ENCODE peak calls at places on chromosomes 4 and X, in five cellular contexts. One of them, this sample, is unnamed.

GRCh38 chr4:76055005-76055404 is 19.1 kb upstream of the CXCL11 start:
- DNase-seq in T-helper 17 cell: no peak
- DNase-seq in naive thymus-derived CD4-positive, alpha-beta T cell: no peak
- DNase-seq in foreskin keratinocyte: no peak
- DNase-seq in iris pigment epithelial cell: no peak
- DNase-seq in this sample: no peak

GRCh38 chr4:140150886-140151699 is 2.9 kb downstream of the MAML3 start:
- DNase-seq in naive thymus-derived CD4-positive, alpha-beta T cell: peak; percentile 82
- DNase-seq in iris pigment epithelial cell: peak; percentile 98
- DNase-seq in T-helper 17 cell: peak; percentile 42
- DNase-seq in foreskin keratinocyte: peak; percentile 63
- DNase-seq in this sample: peak; percentile 62

GRCh38 chr4:150135134-150135773 is 57.0 kb downstream of the DCLK2 start:
- DNase-seq in T-helper 17 cell: no peak
- DNase-seq in foreskin keratinocyte: no peak
- DNase-seq in naive thymus-derived CD4-positive, alpha-beta T cell: no peak
- DNase-seq in iris pigment epithelial cell: peak; percentile 49
- DNase-seq in this sample: no peak

GRCh38 chrX:112642349-112642748 is 37.4 kb downstream of the LHFPL1 start:
- DNase-seq in T-helper 17 cell: no peak
- DNase-seq in iris pigment epithelial cell: peak; percentile 60
- DNase-seq in naive thymus-derived CD4-positive, alpha-beta T cell: peak; percentile 31
- DNase-seq in foreskin keratinocyte: no peak
- DNase-seq in this sample: no peak

GRCh38 chr4:1566838-1567518 is 117.1 kb downstream of the FAM53A start:
- DNase-seq in T-helper 17 cell: no peak
- DNase-seq in naive thymus-derived CD4-positive, alpha-beta T cell: no peak
- DNase-seq in iris pigment epithelial cell: no peak
- DNase-seq in foreskin keratinocyte: no peak
- DNase-seq in this sample: no peak

GRCh38 chrX:12390301-12390700 is 252.0 kb downstream of the FRMPD4 start:
- DNase-seq in foreskin keratinocyte: no peak
- DNase-seq in naive thymus-derived CD4-positive, alpha-beta T cell: no peak
- DNase-seq in iris pigment epithelial cell: peak; percentile 17
- DNase-seq in T-helper 17 cell: no peak
- DNase-seq in this sample: no peak

GRCh38 chrX:39969099-39969825 is 128.5 kb downstream of the BCOR start:
- DNase-seq in foreskin keratinocyte: no peak
- DNase-seq in T-helper 17 cell: no peak
- DNase-seq in iris pigment epithelial cell: peak; percentile 6
- DNase-seq in naive thymus-derived CD4-positive, alpha-beta T cell: peak; percentile 38
- DNase-seq in this sample: no peak

GRCh38 chrX:54066841-54067240 is 22.6 kb upstream of the PHF8 start:
- DNase-seq in T-helper 17 cell: no peak
- DNase-seq in foreskin keratinocyte: no peak
- DNase-seq in naive thymus-derived CD4-positive, alpha-beta T cell: no peak
- DNase-seq in iris pigment epithelial cell: peak; percentile 48
- DNase-seq in this sample: no peak

GRCh38 chr4:35963383-35963782 is 280.9 kb downstream of the ARAP2 start:
- DNase-seq in iris pigment epithelial cell: no peak
- DNase-seq in T-helper 17 cell: no peak
- DNase-seq in foreskin keratinocyte: no peak
- DNase-seq in naive thymus-derived CD4-positive, alpha-beta T cell: no peak
- DNase-seq in this sample: no peak

GRCh38 chr4:6134612-6135220 is 65.6 kb downstream of the JAKMIP1 start:
- DNase-seq in iris pigment epithelial cell: peak; percentile 3
- DNase-seq in naive thymus-derived CD4-positive, alpha-beta T cell: no peak
- DNase-seq in foreskin keratinocyte: no peak
- DNase-seq in T-helper 17 cell: peak; percentile 64
- DNase-seq in this sample: peak; percentile 34

GRCh38 chrX:131791608-131792355 is 231.3 kb upstream of the STK26 start:
- DNase-seq in T-helper 17 cell: no peak
- DNase-seq in foreskin keratinocyte: no peak
- DNase-seq in iris pigment epithelial cell: peak; percentile 25
- DNase-seq in naive thymus-derived CD4-positive, alpha-beta T cell: no peak
- DNase-seq in this sample: no peak

GRCh38 chr4:99811850-99812249 is 4.8 kb upstream of the DAPP1 start:
- DNase-seq in T-helper 17 cell: peak; percentile 42
- DNase-seq in iris pigment epithelial cell: peak; percentile 36
- DNase-seq in foreskin keratinocyte: no peak
- DNase-seq in naive thymus-derived CD4-positive, alpha-beta T cell: peak; percentile 54
- DNase-seq in this sample: no peak

GRCh38 chr4:56874166-56874565 is 33.5 kb upstream of the REST start:
- DNase-seq in foreskin keratinocyte: peak; percentile 17
- DNase-seq in iris pigment epithelial cell: no peak
- DNase-seq in naive thymus-derived CD4-positive, alpha-beta T cell: no peak
- DNase-seq in T-helper 17 cell: no peak
- DNase-seq in this sample: no peak

GRCh38 chr4:33080262-33080661 is 2360.1 kb downstream of the PCDH7 start:
- DNase-seq in T-helper 17 cell: no peak
- DNase-seq in foreskin keratinocyte: no peak
- DNase-seq in iris pigment epithelial cell: no peak
- DNase-seq in naive thymus-derived CD4-positive, alpha-beta T cell: no peak
- DNase-seq in this sample: no peak

GRCh38 chrX:1391707-1392375 is at the start of gene SLC25A6:
- DNase-seq in T-helper 17 cell: peak; percentile 100
- DNase-seq in naive thymus-derived CD4-positive, alpha-beta T cell: peak; percentile 100
- DNase-seq in foreskin keratinocyte: peak; percentile 86
- DNase-seq in iris pigment epithelial cell: peak; percentile 97
- DNase-seq in this sample: peak; percentile 97

GRCh38 chr4:13984996-13985780 is 357.7 kb upstream of the BOD1L1 start:
- DNase-seq in naive thymus-derived CD4-positive, alpha-beta T cell: no peak
- DNase-seq in T-helper 17 cell: no peak
- DNase-seq in iris pigment epithelial cell: peak; percentile 92
- DNase-seq in foreskin keratinocyte: no peak
- DNase-seq in this sample: no peak

GRCh38 chrX:54721424-54721823 is 76.6 kb downstream of the ITIH6 start:
- DNase-seq in naive thymus-derived CD4-positive, alpha-beta T cell: no peak
- DNase-seq in foreskin keratinocyte: peak; percentile 41
- DNase-seq in iris pigment epithelial cell: no peak
- DNase-seq in T-helper 17 cell: no peak
- DNase-seq in this sample: no peak

GRCh38 chr4:76354517-76355473 is 48.3 kb downstream of the STBD1 start:
- DNase-seq in naive thymus-derived CD4-positive, alpha-beta T cell: peak; percentile 14
- DNase-seq in iris pigment epithelial cell: no peak
- DNase-seq in T-helper 17 cell: no peak
- DNase-seq in foreskin keratinocyte: no peak
- DNase-seq in this sample: no peak

GRCh38 chrX:70470850-70471289 is 26.2 kb downstream of the DLG3 start:
- DNase-seq in naive thymus-derived CD4-positive, alpha-beta T cell: no peak
- DNase-seq in foreskin keratinocyte: no peak
- DNase-seq in T-helper 17 cell: no peak
- DNase-seq in iris pigment epithelial cell: peak; percentile 35
- DNase-seq in this sample: no peak

GRCh38 chr4:92101609-92102231 is 202.0 kb upstream of the GRID2 start:
- DNase-seq in iris pigment epithelial cell: peak; percentile 17
- DNase-seq in T-helper 17 cell: no peak
- DNase-seq in foreskin keratinocyte: peak; percentile 44
- DNase-seq in naive thymus-derived CD4-positive, alpha-beta T cell: no peak
- DNase-seq in this sample: no peak

GRCh38 chr4:90163872-90164271 is 36.7 kb downstream of the CCSER1 start:
- DNase-seq in naive thymus-derived CD4-positive, alpha-beta T cell: no peak
- DNase-seq in iris pigment epithelial cell: no peak
- DNase-seq in T-helper 17 cell: no peak
- DNase-seq in foreskin keratinocyte: no peak
- DNase-seq in this sample: no peak

GRCh38 chr4:87014284-87014782 is 79.5 kb downstream of the AFF1 start:
- DNase-seq in foreskin keratinocyte: no peak
- DNase-seq in naive thymus-derived CD4-positive, alpha-beta T cell: no peak
- DNase-seq in T-helper 17 cell: no peak
- DNase-seq in iris pigment epithelial cell: peak; percentile 41
- DNase-seq in this sample: no peak

GRCh38 chr4:41620594-41621256 is 82.8 kb downstream of the LIMCH1 start:
- DNase-seq in T-helper 17 cell: no peak
- DNase-seq in iris pigment epithelial cell: no peak
- DNase-seq in foreskin keratinocyte: no peak
- DNase-seq in naive thymus-derived CD4-positive, alpha-beta T cell: no peak
- DNase-seq in this sample: no peak

GRCh38 chr4:28007693-28008092 is 1147.1 kb downstream of the STIM2 start:
- DNase-seq in T-helper 17 cell: no peak
- DNase-seq in naive thymus-derived CD4-positive, alpha-beta T cell: no peak
- DNase-seq in iris pigment epithelial cell: no peak
- DNase-seq in foreskin keratinocyte: no peak
- DNase-seq in this sample: no peak

GRCh38 chr4:2291705-2292651 is 30.1 kb upstream of the MXD4 start:
- DNase-seq in T-helper 17 cell: no peak
- DNase-seq in foreskin keratinocyte: no peak
- DNase-seq in iris pigment epithelial cell: no peak
- DNase-seq in naive thymus-derived CD4-positive, alpha-beta T cell: no peak
- DNase-seq in this sample: no peak

GRCh38 chr4:134812611-134813010 is 611.0 kb upstream of the PABPC4L start:
- DNase-seq in T-helper 17 cell: no peak
- DNase-seq in iris pigment epithelial cell: peak; percentile 20
- DNase-seq in naive thymus-derived CD4-positive, alpha-beta T cell: no peak
- DNase-seq in foreskin keratinocyte: no peak
- DNase-seq in this sample: no peak

GRCh38 chrX:114712466-114712865 is 128.6 kb downstream of the HTR2C start:
- DNase-seq in foreskin keratinocyte: no peak
- DNase-seq in T-helper 17 cell: no peak
- DNase-seq in iris pigment epithelial cell: no peak
- DNase-seq in naive thymus-derived CD4-positive, alpha-beta T cell: no peak
- DNase-seq in this sample: no peak

GRCh38 chr4:55768291-55768690 is 51.3 kb upstream of the EXOC1L start:
- DNase-seq in foreskin keratinocyte: peak; percentile 66
- DNase-seq in T-helper 17 cell: no peak
- DNase-seq in naive thymus-derived CD4-positive, alpha-beta T cell: no peak
- DNase-seq in iris pigment epithelial cell: peak; percentile 92
- DNase-seq in this sample: no peak

GRCh38 chr4:82864336-82865001 is 26.5 kb downstream of the SEC31A start:
- DNase-seq in iris pigment epithelial cell: no peak
- DNase-seq in naive thymus-derived CD4-positive, alpha-beta T cell: no peak
- DNase-seq in T-helper 17 cell: no peak
- DNase-seq in foreskin keratinocyte: no peak
- DNase-seq in this sample: no peak

GRCh38 chrX:35919536-35920309 is at the start of gene CFAP47:
- DNase-seq in T-helper 17 cell: no peak
- DNase-seq in iris pigment epithelial cell: no peak
- DNase-seq in naive thymus-derived CD4-positive, alpha-beta T cell: no peak
- DNase-seq in foreskin keratinocyte: no peak
- DNase-seq in this sample: no peak

GRCh38 chr4:132614682-132615081 is 534.4 kb upstream of the PCDH10 start:
- DNase-seq in naive thymus-derived CD4-positive, alpha-beta T cell: no peak
- DNase-seq in iris pigment epithelial cell: peak; percentile 3
- DNase-seq in T-helper 17 cell: no peak
- DNase-seq in foreskin keratinocyte: no peak
- DNase-seq in this sample: no peak

GRCh38 chrX:2320580-2321327 is 180.0 kb downstream of the DHRSX start:
- DNase-seq in iris pigment epithelial cell: peak; percentile 89
- DNase-seq in T-helper 17 cell: no peak
- DNase-seq in naive thymus-derived CD4-positive, alpha-beta T cell: no peak
- DNase-seq in foreskin keratinocyte: no peak
- DNase-seq in this sample: no peak

GRCh38 chrX:43211570-43211969 is 433.6 kb upstream of the PPP1R2C start:
- DNase-seq in naive thymus-derived CD4-positive, alpha-beta T cell: no peak
- DNase-seq in iris pigment epithelial cell: no peak
- DNase-seq in foreskin keratinocyte: no peak
- DNase-seq in T-helper 17 cell: no peak
- DNase-seq in this sample: no peak

GRCh38 chr4:109078724-109079123 is 223.7 kb downstream of the COL25A1 start:
- DNase-seq in naive thymus-derived CD4-positive, alpha-beta T cell: no peak
- DNase-seq in iris pigment epithelial cell: peak; percentile 76
- DNase-seq in T-helper 17 cell: no peak
- DNase-seq in foreskin keratinocyte: no peak
- DNase-seq in this sample: no peak